ENCODE peak calls at places on chromosomes 2 and 18, in eight cellular contexts. M is nephron progenitor cell, L is EH, E is CD14-positive monocyte, A is cardiac septum, G is NT2/D1, C is stromal cell of bone marrow, N is HS-5. T is an unnamed sample.

GRCh38 chr2:240918258-240919091 is 12.3 kb downstream of the CROCC2 start:
- DNase-seq in M (peak; percentile 1), L (no peak), E (peak; percentile 41), A (peak; percentile 74), G (no peak), C (no peak), N (no peak), T (peak; percentile 51)

GRCh38 chr2:142037744-142038143 is 93.1 kb downstream of the LRP1B start:
- DNase-seq in M (no peak), L (no peak), E (no peak), A (no peak), G (no peak), C (no peak), N (no peak), T (no peak)

GRCh38 chr2:83742117-83742782 is 716.8 kb downstream of the SUCLG1 start:
- DNase-seq in M (no peak), L (no peak), E (no peak), A (no peak), G (no peak), C (no peak), N (no peak), T (no peak)

GRCh38 chr18:23193727-23194126 is 58.4 kb downstream of the CABLES1 start:
- DNase-seq in M (no peak), L (no peak), E (no peak), A (no peak), G (no peak), C (no peak), N (no peak), T (no peak)

GRCh38 chr2:237733677-237734300 is 64.8 kb upstream of the RBM44 start:
- DNase-seq in M (no peak), L (no peak), E (no peak), A (no peak), G (peak; percentile 28), C (no peak), N (no peak), T (peak; percentile 81)

GRCh38 chr2:165898381-165898780 is 55.2 kb downstream of the TTC21B start:
- DNase-seq in M (no peak), L (peak; percentile 77), E (no peak), A (no peak), G (no peak), C (no peak), N (no peak), T (no peak)

GRCh38 chr2:193695367-193695766 is 1500.6 kb upstream of the TMEFF2 start:
- DNase-seq in M (no peak), L (no peak), E (no peak), A (no peak), G (peak; percentile 8), C (peak; percentile 34), N (peak; percentile 11), T (no peak)

GRCh38 chr18:903703-904102 is 968 bp upstream of the ADCYAP1 start:
- DNase-seq in M (peak; percentile 95), L (peak; percentile 51), E (no peak), A (no peak), G (no peak), C (peak; percentile 18), N (no peak), T (no peak)

GRCh38 chr2:233977296-233977837 is 60.2 kb downstream of the TRPM8 start:
- DNase-seq in M (no peak), L (no peak), E (no peak), A (peak; percentile 43), G (peak; percentile 5), C (no peak), N (no peak), T (no peak)

GRCh38 chr18:57859314-57859713 is 56.2 kb upstream of the ATP8B1 start:
- DNase-seq in M (no peak), L (peak; percentile 34), E (no peak), A (no peak), G (no peak), C (no peak), N (no peak), T (no peak)

GRCh38 chr2:12824304-12824761 is 107.6 kb downstream of the TRIB2 start:
- DNase-seq in M (peak; percentile 16), L (peak; percentile 85), E (no peak), A (no peak), G (peak; percentile 6), C (no peak), N (no peak), T (no peak)

GRCh38 chr2:109529532-109530449 is 84.0 kb downstream of the SEPTIN10 start:
- DNase-seq in M (no peak), L (no peak), E (no peak), A (peak; percentile 65), G (no peak), C (peak; percentile 54), N (no peak), T (peak; percentile 85)

GRCh38 chr18:49647496-49648168 is 85.8 kb downstream of the LIPG start:
- DNase-seq in M (no peak), L (peak; percentile 27), E (no peak), A (no peak), G (no peak), C (no peak), N (no peak), T (peak; percentile 41)

GRCh38 chr2:120291464-120292311 is 39.0 kb downstream of the RALB start:
- DNase-seq in M (no peak), L (peak; percentile 74), E (no peak), A (no peak), G (no peak), C (no peak), N (no peak), T (no peak)

GRCh38 chr2:97659256-97660043 is 4.4 kb downstream of the ACTR1B start:
- DNase-seq in M (no peak), L (no peak), E (no peak), A (no peak), G (no peak), C (no peak), N (no peak), T (no peak)

GRCh38 chr2:179336782-179337534 is 72.3 kb upstream of the SESTD1 start:
- DNase-seq in M (no peak), L (peak; percentile 64), E (no peak), A (no peak), G (no peak), C (peak; percentile 71), N (peak; percentile 69), T (no peak)

GRCh38 chr2:58932801-58933200 is 691.7 kb upstream of the FANCL start:
- DNase-seq in M (no peak), L (no peak), E (no peak), A (no peak), G (no peak), C (no peak), N (no peak), T (no peak)

GRCh38 chr2:72198532-72199241 is 51.0 kb upstream of the CYP26B1 start:
- DNase-seq in M (no peak), L (peak; percentile 34), E (no peak), A (no peak), G (no peak), C (peak; percentile 69), N (peak; percentile 51), T (no peak)

GRCh38 chr2:234364718-234365117 is 132.2 kb downstream of the ARL4C start:
- DNase-seq in M (no peak), L (no peak), E (no peak), A (no peak), G (no peak), C (no peak), N (no peak), T (no peak)

GRCh38 chr2:193517615-193518014 is 1322.9 kb upstream of the TMEFF2 start:
- DNase-seq in M (no peak), L (no peak), E (no peak), A (no peak), G (no peak), C (no peak), N (no peak), T (no peak)

GRCh38 chr2:205769494-205769848 is 87.2 kb downstream of the NRP2 start:
- DNase-seq in M (no peak), L (peak; percentile 80), E (no peak), A (no peak), G (no peak), C (peak; percentile 43), N (no peak), T (no peak)

GRCh38 chr2:171160119-171160629 is 519 bp downstream of the TLK1 start:
- DNase-seq in M (peak; percentile 81), L (peak; percentile 72), E (peak; percentile 68), A (peak; percentile 87), G (peak; percentile 59), C (no peak), N (no peak), T (peak; percentile 82)

GRCh38 chr2:178392215-178392614 is 58.8 kb downstream of the PRKRA start:
- DNase-seq in M (no peak), L (peak; percentile 39), E (no peak), A (no peak), G (no peak), C (peak; percentile 47), N (no peak), T (no peak)

GRCh38 chr2:198273670-198274069 is 469.3 kb downstream of the PLCL1 start:
- DNase-seq in M (no peak), L (no peak), E (no peak), A (no peak), G (no peak), C (peak; percentile 62), N (peak; percentile 8), T (no peak)

GRCh38 chr2:99512081-99512480 is 22.3 kb upstream of the REV1 start:
- DNase-seq in M (no peak), L (no peak), E (no peak), A (no peak), G (no peak), C (no peak), N (no peak), T (no peak)

GRCh38 chr2:33086400-33087015 is 139.8 kb downstream of the LTBP1 start:
- DNase-seq in M (no peak), L (no peak), E (no peak), A (no peak), G (no peak), C (no peak), N (no peak), T (no peak)

GRCh38 chr18:24656571-24656971 is 196.1 kb downstream of the HRH4 start:
- DNase-seq in M (no peak), L (peak; percentile 23), E (no peak), A (no peak), G (no peak), C (peak; percentile 18), N (no peak), T (no peak)

GRCh38 chr18:23231340-23232021 is 96.2 kb downstream of the CABLES1 start:
- DNase-seq in M (no peak), L (peak; percentile 98), E (peak; percentile 95), A (peak; percentile 83), G (no peak), C (peak; percentile 97), N (peak; percentile 81), T (peak; percentile 81)